ENCODE peak calls at places on chromosomes 7 and 10, in six cellular contexts. One of them, this sample, is unnamed.

GRCh38 chr10:103802637-103803353 is 52.6 kb downstream of the SH3PXD2A start:
- DNase-seq in HepG2: no peak
- DNase-seq in A549: no peak
- DNase-seq in HCT116: no peak
- DNase-seq in IMR-90: no peak
- DNase-seq in heart left ventricle: no peak
- DNase-seq in this sample: no peak

GRCh38 chr10:6279540-6280267 is 77.0 kb downstream of the PFKFB3 start:
- DNase-seq in HepG2: peak; percentile 97
- DNase-seq in HCT116: peak; percentile 61
- DNase-seq in A549: peak; percentile 84
- DNase-seq in IMR-90: peak; percentile 66
- DNase-seq in heart left ventricle: no peak
- DNase-seq in this sample: peak; percentile 86

GRCh38 chr7:82164813-82165212 is 278.8 kb downstream of the CACNA2D1 start:
- DNase-seq in IMR-90: peak; percentile 79
- DNase-seq in A549: no peak
- DNase-seq in HCT116: no peak
- DNase-seq in heart left ventricle: peak; percentile 35
- DNase-seq in HepG2: no peak
- DNase-seq in this sample: no peak

GRCh38 chr7:138565451-138566114 is 105.5 kb downstream of the TRIM24 start:
- DNase-seq in heart left ventricle: no peak
- DNase-seq in HCT116: peak; percentile 7
- DNase-seq in HepG2: peak; percentile 98
- DNase-seq in IMR-90: peak; percentile 78
- DNase-seq in A549: no peak
- DNase-seq in this sample: no peak

GRCh38 chr7:139813141-139813540 is 15.9 kb upstream of the TBXAS1 start:
- DNase-seq in HCT116: no peak
- DNase-seq in heart left ventricle: no peak
- DNase-seq in HepG2: no peak
- DNase-seq in A549: no peak
- DNase-seq in IMR-90: no peak
- DNase-seq in this sample: no peak

GRCh38 chr10:69051303-69051702 is 36.6 kb upstream of the SRGN start:
- DNase-seq in IMR-90: peak; percentile 82
- DNase-seq in A549: no peak
- DNase-seq in HepG2: no peak
- DNase-seq in HCT116: no peak
- DNase-seq in heart left ventricle: peak; percentile 45
- DNase-seq in this sample: peak; percentile 60

GRCh38 chr7:18401757-18402156 is 93.8 kb upstream of the HDAC9 start:
- DNase-seq in heart left ventricle: no peak
- DNase-seq in HepG2: no peak
- DNase-seq in A549: no peak
- DNase-seq in HCT116: no peak
- DNase-seq in IMR-90: no peak
- DNase-seq in this sample: no peak

GRCh38 chr7:121116399-121116798 is 127.9 kb downstream of the CPED1 start:
- DNase-seq in heart left ventricle: no peak
- DNase-seq in IMR-90: no peak
- DNase-seq in HepG2: no peak
- DNase-seq in HCT116: no peak
- DNase-seq in A549: no peak
- DNase-seq in this sample: no peak

GRCh38 chr7:12961910-12962309 is 274.5 kb downstream of the ARL4A start:
- DNase-seq in heart left ventricle: no peak
- DNase-seq in IMR-90: no peak
- DNase-seq in HCT116: no peak
- DNase-seq in A549: no peak
- DNase-seq in HepG2: no peak
- DNase-seq in this sample: no peak

GRCh38 chr10:88851706-88852105 is at the start of gene ANKRD22:
- DNase-seq in HCT116: peak; percentile 84
- DNase-seq in IMR-90: peak; percentile 75
- DNase-seq in heart left ventricle: no peak
- DNase-seq in HepG2: no peak
- DNase-seq in A549: peak; percentile 25
- DNase-seq in this sample: no peak

GRCh38 chr7:6640246-6640721 is 3.2 kb downstream of the ZNF316 start:
- DNase-seq in A549: no peak
- DNase-seq in IMR-90: peak; percentile 31
- DNase-seq in HCT116: no peak
- DNase-seq in heart left ventricle: peak; percentile 68
- DNase-seq in HepG2: no peak
- DNase-seq in this sample: no peak

GRCh38 chr7:78020131-78020873 is 221.7 kb downstream of the PHTF2 start:
- DNase-seq in IMR-90: peak; percentile 91
- DNase-seq in heart left ventricle: peak; percentile 49
- DNase-seq in HCT116: peak; percentile 45
- DNase-seq in A549: peak; percentile 80
- DNase-seq in HepG2: peak; percentile 51
- DNase-seq in this sample: peak; percentile 72

GRCh38 chr7:141649865-141650499 is 52.0 kb downstream of the DENND11 start:
- DNase-seq in IMR-90: peak; percentile 88
- DNase-seq in A549: peak; percentile 58
- DNase-seq in HepG2: peak; percentile 41
- DNase-seq in HCT116: peak; percentile 45
- DNase-seq in heart left ventricle: peak; percentile 42
- DNase-seq in this sample: no peak

GRCh38 chr7:151925446-151926335 is 30.6 kb upstream of the GALNTL5 start:
- DNase-seq in HepG2: no peak
- DNase-seq in HCT116: no peak
- DNase-seq in IMR-90: no peak
- DNase-seq in A549: no peak
- DNase-seq in heart left ventricle: peak; percentile 76
- DNase-seq in this sample: peak; percentile 95

GRCh38 chr10:114017266-114017665 is 26.4 kb upstream of the ADRB1 start:
- DNase-seq in IMR-90: no peak
- DNase-seq in A549: no peak
- DNase-seq in heart left ventricle: no peak
- DNase-seq in HepG2: no peak
- DNase-seq in HCT116: no peak
- DNase-seq in this sample: no peak

GRCh38 chr7:2017914-2018785 is 214.6 kb downstream of the MAD1L1 start:
- DNase-seq in HepG2: peak; percentile 56
- DNase-seq in heart left ventricle: peak; percentile 23
- DNase-seq in A549: no peak
- DNase-seq in HCT116: no peak
- DNase-seq in IMR-90: no peak
- DNase-seq in this sample: peak; percentile 50

GRCh38 chr7:98870807-98871491 is 1.1 kb upstream of the TMEM130 start:
- DNase-seq in HCT116: no peak
- DNase-seq in HepG2: no peak
- DNase-seq in IMR-90: no peak
- DNase-seq in A549: no peak
- DNase-seq in heart left ventricle: no peak
- DNase-seq in this sample: no peak

DNA sequence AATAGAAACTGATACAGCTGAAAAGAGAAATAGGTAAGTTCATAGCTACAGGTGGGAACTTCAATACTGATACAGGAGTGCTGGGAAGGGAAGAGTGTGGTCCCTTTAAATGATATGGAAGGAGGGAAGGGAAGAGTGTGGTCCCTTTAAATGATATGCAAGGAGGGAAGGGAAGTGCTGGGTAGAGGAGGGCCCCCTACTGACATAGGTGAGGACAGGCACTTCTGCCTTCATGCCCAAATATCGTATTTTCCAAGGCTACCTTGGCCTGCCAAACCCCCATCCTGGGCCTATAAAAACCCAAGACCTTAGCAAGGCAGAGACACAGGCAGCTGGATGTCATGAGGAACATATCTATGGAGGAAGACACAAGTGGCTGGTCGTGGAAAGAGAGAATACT is 92.3 kb downstream of the MAGI2 start:
- DNase-seq in HCT116: peak; percentile 27
- DNase-seq in heart left ventricle: no peak
- DNase-seq in HepG2: no peak
- DNase-seq in A549: no peak
- DNase-seq in IMR-90: no peak
- DNase-seq in this sample: no peak
- H3K4me3 ChIP-seq in HCT116: no peak overlapping the region
- H3K4me3 ChIP-seq in heart left ventricle: no peak overlapping the region
- H3K4me3 ChIP-seq in HepG2: no peak overlapping the region
- H3K4me3 ChIP-seq in A549: no peak overlapping the region
- H3K4me3 ChIP-seq in IMR-90: no peak overlapping the region
- H3K4me3 ChIP-seq in this sample: no peak overlapping the region

DNA sequence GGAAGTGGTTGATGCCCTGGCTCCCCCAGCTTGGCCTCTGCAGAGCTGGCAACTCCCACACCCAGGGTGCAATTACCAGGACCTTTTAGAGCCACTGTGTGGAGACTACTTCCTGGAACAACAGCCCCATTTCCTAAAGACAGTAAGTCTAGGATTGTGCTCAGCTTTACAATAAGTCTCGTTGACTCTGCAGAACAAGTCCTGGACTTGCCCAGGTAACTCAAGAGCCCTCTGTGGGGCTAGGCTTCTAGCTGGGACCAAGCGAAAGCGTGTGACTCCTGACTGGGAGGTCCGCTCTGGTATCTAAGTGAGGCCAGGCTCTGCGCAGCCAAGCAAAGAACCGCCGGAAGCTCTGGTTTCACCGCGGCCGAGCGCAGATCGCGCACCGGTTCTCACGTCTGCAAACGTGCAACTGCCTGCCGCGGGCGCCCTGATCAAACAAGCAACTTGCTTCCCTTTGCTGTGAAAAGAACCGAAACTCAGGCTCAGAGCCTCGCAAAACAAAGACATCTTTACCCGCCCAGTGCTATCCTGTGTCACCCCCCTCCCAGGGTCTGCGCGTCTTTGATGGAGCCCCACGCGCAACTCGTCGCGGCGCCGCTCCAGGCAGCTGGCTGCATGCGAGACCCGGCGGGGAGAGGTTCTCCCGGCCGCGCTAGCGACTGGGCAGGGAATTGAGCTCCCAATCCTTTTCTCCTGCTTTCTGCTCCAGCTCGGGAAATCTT is 4.4 kb upstream of the PDLIM1 start:
- DNase-seq in heart left ventricle: no peak
- DNase-seq in HCT116: no peak
- DNase-seq in HepG2: no peak
- DNase-seq in A549: no peak
- DNase-seq in IMR-90: peak; percentile 60
- DNase-seq in this sample: peak; percentile 56
- TF ChIP-seq POLR2A in heart left ventricle: no peak
- TF ChIP-seq POLR2A in HCT116: no peak
- TF ChIP-seq POLR2A in HepG2: no peak
- TF ChIP-seq POLR2A in A549: no peak
- TF ChIP-seq POLR2A in IMR-90: no peak
- TF ChIP-seq POLR2A in this sample: no peak

DNA sequence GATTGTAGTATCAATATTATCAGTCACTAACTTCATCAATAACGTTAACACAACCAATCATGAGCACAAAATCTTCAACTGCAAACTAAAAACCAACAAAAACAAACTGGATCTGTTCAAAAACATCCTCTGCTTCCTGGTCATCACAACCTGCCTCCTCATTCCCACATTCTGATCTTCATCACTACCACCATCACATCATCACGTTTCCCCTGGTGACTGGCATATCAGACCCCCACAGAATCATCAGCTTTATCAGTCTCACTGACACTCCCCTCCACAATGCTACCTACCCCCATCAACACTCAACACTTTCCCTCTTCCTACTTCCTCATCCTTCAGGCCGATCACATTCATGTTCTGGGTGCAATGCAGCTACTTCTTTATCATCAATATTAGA is 11.4 kb downstream of the XPNPEP1 start:
- DNase-seq in HCT116: no peak
- DNase-seq in IMR-90: no peak
- DNase-seq in HepG2: no peak
- DNase-seq in heart left ventricle: no peak
- DNase-seq in A549: no peak
- DNase-seq in this sample: no peak
- H3K4me1 ChIP-seq in HCT116: peaks cover 26% of the 10 kb centered on the region
- H3K4me1 ChIP-seq in IMR-90: peaks cover 16% of the 10 kb centered on the region
- H3K4me1 ChIP-seq in HepG2: peaks cover 21% of the 10 kb centered on the region
- H3K4me1 ChIP-seq in heart left ventricle: peaks cover 15% of the 10 kb centered on the region
- H3K4me1 ChIP-seq in A549: peaks cover 24% of the 10 kb centered on the region
- H3K4me1 ChIP-seq in this sample: peaks cover 12% of the 10 kb centered on the region

GRCh38 chr7:33874943-33875342 is 30.4 kb upstream of the BMPER start:
- DNase-seq in heart left ventricle: peak; percentile 33
- DNase-seq in A549: no peak
- DNase-seq in HepG2: no peak
- DNase-seq in IMR-90: peak; percentile 68
- DNase-seq in HCT116: no peak
- DNase-seq in this sample: no peak
- H3K4me3 ChIP-seq in heart left ventricle: no peak overlapping the region
- H3K4me3 ChIP-seq in A549: no peak overlapping the region
- H3K4me3 ChIP-seq in HepG2: no peak overlapping the region
- H3K4me3 ChIP-seq in IMR-90: no peak overlapping the region
- H3K4me3 ChIP-seq in HCT116: no peak overlapping the region
- H3K4me3 ChIP-seq in this sample: no peak overlapping the region

GRCh38 chr10:93437000-93437945 is 44.9 kb downstream of the MYOF start:
- DNase-seq in HepG2: peak; percentile 71
- DNase-seq in IMR-90: peak; percentile 99
- DNase-seq in heart left ventricle: peak; percentile 87
- DNase-seq in HCT116: peak; percentile 86
- DNase-seq in A549: peak; percentile 89
- DNase-seq in this sample: peak; percentile 31
- TF ChIP-seq POLR2A in HepG2: peak; percentile 31
- TF ChIP-seq POLR2A in IMR-90: peak; percentile 35
- TF ChIP-seq POLR2A in heart left ventricle: peak; percentile 48
- TF ChIP-seq POLR2A in HCT116: no peak
- TF ChIP-seq POLR2A in A549: no peak
- TF ChIP-seq POLR2A in this sample: no peak

GRCh38 chr7:46089281-46089680 is 168.2 kb upstream of the IGFBP3 start:
- DNase-seq in IMR-90: peak; percentile 48
- DNase-seq in heart left ventricle: no peak
- DNase-seq in HCT116: no peak
- DNase-seq in HepG2: no peak
- DNase-seq in A549: no peak
- DNase-seq in this sample: no peak
- H3K4me1 ChIP-seq in IMR-90: no peaks in the 10 kb centered on the region
- H3K4me1 ChIP-seq in heart left ventricle: no peaks in the 10 kb centered on the region
- H3K4me1 ChIP-seq in HCT116: no peaks in the 10 kb centered on the region
- H3K4me1 ChIP-seq in HepG2: no peaks in the 10 kb centered on the region
- H3K4me1 ChIP-seq in A549: no peaks in the 10 kb centered on the region
- H3K4me1 ChIP-seq in this sample: no peaks in the 10 kb centered on the region

DNA sequence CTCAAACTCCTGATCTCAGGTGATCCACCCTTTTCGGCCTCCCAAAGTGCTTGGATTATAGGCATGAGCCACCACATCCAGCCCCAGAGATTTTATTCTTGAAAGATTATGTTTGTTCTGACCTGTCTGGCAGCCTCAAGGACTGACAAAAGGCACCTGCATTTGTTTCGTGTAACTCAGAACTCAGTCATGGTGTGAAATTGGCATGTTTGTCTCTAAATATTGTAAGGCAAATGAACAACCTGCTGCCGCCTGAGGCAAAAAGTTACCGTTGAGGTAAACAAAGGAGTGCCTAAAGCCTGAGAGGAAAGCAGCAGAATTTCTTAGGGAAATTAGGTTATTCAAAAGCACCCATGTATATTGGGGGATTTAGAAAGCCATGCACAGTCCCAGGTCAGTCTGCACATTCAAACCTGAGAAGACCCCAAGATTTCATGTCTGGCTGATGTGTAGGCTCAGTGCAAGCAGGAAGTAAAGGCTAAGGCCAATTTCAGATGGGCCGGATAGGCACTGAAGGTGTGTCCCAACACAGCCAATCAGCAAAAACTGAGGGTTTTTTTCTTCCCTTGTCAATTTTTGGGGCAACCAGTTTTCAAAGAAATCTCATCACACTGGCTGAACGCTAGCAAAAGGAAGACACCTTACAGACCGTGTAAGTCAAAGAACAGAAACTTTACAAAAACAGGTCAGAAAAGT is 33.3 kb upstream of the HHEX start:
- DNase-seq in heart left ventricle: no peak
- DNase-seq in HepG2: no peak
- DNase-seq in IMR-90: no peak
- DNase-seq in A549: no peak
- DNase-seq in HCT116: no peak
- DNase-seq in this sample: no peak
- H3K4me3 ChIP-seq in heart left ventricle: no peak overlapping the region
- H3K4me3 ChIP-seq in HepG2: no peak overlapping the region
- H3K4me3 ChIP-seq in IMR-90: no peak overlapping the region
- H3K4me3 ChIP-seq in A549: no peak overlapping the region
- H3K4me3 ChIP-seq in HCT116: no peak overlapping the region
- H3K4me3 ChIP-seq in this sample: no peak overlapping the region